ENCODE peak calls at places on chromosomes 13 and 19, in six cellular contexts. One of them, this sample, is unnamed.
A peak's percentile ranks its signal among the peaks of the same experiment; 100 is the strongest.

GRCh38 chr19:58044391-58044790 is 10.6 kb downstream of the ZSCAN1 start:
- DNase-seq in psoas muscle: no peak
- DNase-seq in heart left ventricle: no peak
- DNase-seq in CD8-positive, alpha-beta T cell: no peak
- DNase-seq in Peyer's patch: no peak
- DNase-seq in adrenal gland: no peak
- DNase-seq in this sample: no peak

GRCh38 chr13:50518791-50519201 is 324.7 kb downstream of the DLEU7 start:
- DNase-seq in psoas muscle: no peak
- DNase-seq in Peyer's patch: no peak
- DNase-seq in adrenal gland: no peak
- DNase-seq in heart left ventricle: no peak
- DNase-seq in CD8-positive, alpha-beta T cell: no peak
- DNase-seq in this sample: no peak

GRCh38 chr19:17532557-17532956 is 21.1 kb downstream of the PGLS start:
- DNase-seq in adrenal gland: no peak
- DNase-seq in heart left ventricle: no peak
- DNase-seq in CD8-positive, alpha-beta T cell: no peak
- DNase-seq in psoas muscle: no peak
- DNase-seq in Peyer's patch: no peak
- DNase-seq in this sample: no peak

GRCh38 chr13:103948477-103948876 is 882.3 kb upstream of the SLC10A2 start:
- DNase-seq in CD8-positive, alpha-beta T cell: no peak
- DNase-seq in psoas muscle: no peak
- DNase-seq in heart left ventricle: no peak
- DNase-seq in adrenal gland: no peak
- DNase-seq in Peyer's patch: no peak
- DNase-seq in this sample: no peak

GRCh38 chr13:105979586-105979985 is 555.9 kb downstream of the EFNB2 start:
- DNase-seq in heart left ventricle: no peak
- DNase-seq in adrenal gland: no peak
- DNase-seq in Peyer's patch: no peak
- DNase-seq in CD8-positive, alpha-beta T cell: no peak
- DNase-seq in psoas muscle: no peak
- DNase-seq in this sample: no peak

GRCh38 chr13:52047463-52047862 is 23.0 kb downstream of the UTP14C start:
- DNase-seq in Peyer's patch: no peak
- DNase-seq in adrenal gland: no peak
- DNase-seq in heart left ventricle: no peak
- DNase-seq in CD8-positive, alpha-beta T cell: no peak
- DNase-seq in psoas muscle: no peak
- DNase-seq in this sample: no peak

GRCh38 chr13:77831870-77832269 is 86.8 kb downstream of the EDNRB start:
- DNase-seq in CD8-positive, alpha-beta T cell: no peak
- DNase-seq in Peyer's patch: no peak
- DNase-seq in adrenal gland: no peak
- DNase-seq in heart left ventricle: no peak
- DNase-seq in psoas muscle: no peak
- DNase-seq in this sample: no peak

GRCh38 chr13:112892759-112893569 is 76.0 kb upstream of the MCF2L start:
- DNase-seq in CD8-positive, alpha-beta T cell: no peak
- DNase-seq in heart left ventricle: no peak
- DNase-seq in psoas muscle: no peak
- DNase-seq in adrenal gland: no peak
- DNase-seq in Peyer's patch: no peak
- DNase-seq in this sample: peak; percentile 55

GRCh38 chr19:36488118-36488815 is 1.1 kb downstream of the ZNF566 start:
- DNase-seq in psoas muscle: no peak
- DNase-seq in CD8-positive, alpha-beta T cell: no peak
- DNase-seq in Peyer's patch: no peak
- DNase-seq in heart left ventricle: no peak
- DNase-seq in adrenal gland: no peak
- DNase-seq in this sample: no peak

GRCh38 chr13:48094404-48094780 is 512 bp downstream of the MED4 start:
- DNase-seq in psoas muscle: no peak
- DNase-seq in heart left ventricle: no peak
- DNase-seq in Peyer's patch: no peak
- DNase-seq in CD8-positive, alpha-beta T cell: no peak
- DNase-seq in adrenal gland: no peak
- DNase-seq in this sample: no peak

GRCh38 chr19:52142001-52142595 is 2.4 kb upstream of the ZNF616 start:
- DNase-seq in Peyer's patch: no peak
- DNase-seq in psoas muscle: no peak
- DNase-seq in CD8-positive, alpha-beta T cell: no peak
- DNase-seq in adrenal gland: no peak
- DNase-seq in heart left ventricle: no peak
- DNase-seq in this sample: no peak

GRCh38 chr19:38837656-38838121 is 6.1 kb upstream of the ECH1 start:
- DNase-seq in adrenal gland: no peak
- DNase-seq in heart left ventricle: no peak
- DNase-seq in CD8-positive, alpha-beta T cell: no peak
- DNase-seq in psoas muscle: no peak
- DNase-seq in Peyer's patch: no peak
- DNase-seq in this sample: no peak

GRCh38 chr13:87678353-87678752 is 7.2 kb downstream of the SLITRK5 start:
- DNase-seq in psoas muscle: no peak
- DNase-seq in Peyer's patch: no peak
- DNase-seq in adrenal gland: no peak
- DNase-seq in CD8-positive, alpha-beta T cell: no peak
- DNase-seq in heart left ventricle: no peak
- DNase-seq in this sample: no peak

GRCh38 chr19:56119585-56119978 is 1.5 kb downstream of the ZNF787 start:
- DNase-seq in psoas muscle: peak; percentile 63
- DNase-seq in Peyer's patch: peak; percentile 73
- DNase-seq in heart left ventricle: no peak
- DNase-seq in adrenal gland: peak; percentile 85
- DNase-seq in CD8-positive, alpha-beta T cell: no peak
- DNase-seq in this sample: no peak

GRCh38 chr19:38376576-38376975 is 2.2 kb downstream of the PSMD8 start:
- DNase-seq in heart left ventricle: no peak
- DNase-seq in CD8-positive, alpha-beta T cell: no peak
- DNase-seq in psoas muscle: peak; percentile 34
- DNase-seq in Peyer's patch: no peak
- DNase-seq in adrenal gland: no peak
- DNase-seq in this sample: no peak

GRCh38 chr13:37198629-37199028 is 93.2 kb upstream of the CSNK1A1L start:
- DNase-seq in Peyer's patch: no peak
- DNase-seq in heart left ventricle: no peak
- DNase-seq in psoas muscle: no peak
- DNase-seq in CD8-positive, alpha-beta T cell: no peak
- DNase-seq in adrenal gland: no peak
- DNase-seq in this sample: no peak

GRCh38 chr13:25375727-25376358 is 4.1 kb downstream of the ATP8A2 start:
- DNase-seq in Peyer's patch: no peak
- DNase-seq in adrenal gland: peak; percentile 54
- DNase-seq in CD8-positive, alpha-beta T cell: peak; percentile 4
- DNase-seq in psoas muscle: no peak
- DNase-seq in heart left ventricle: no peak
- DNase-seq in this sample: no peak

GRCh38 chr13:110683203-110683883 is 22.6 kb downstream of the CARS2 start:
- DNase-seq in Peyer's patch: no peak
- DNase-seq in CD8-positive, alpha-beta T cell: no peak
- DNase-seq in heart left ventricle: no peak
- DNase-seq in psoas muscle: no peak
- DNase-seq in adrenal gland: peak; percentile 51
- DNase-seq in this sample: no peak

GRCh38 chr19:44865196-44865767 is 19.2 kb downstream of the NECTIN2 start:
- DNase-seq in CD8-positive, alpha-beta T cell: no peak
- DNase-seq in adrenal gland: no peak
- DNase-seq in psoas muscle: no peak
- DNase-seq in Peyer's patch: no peak
- DNase-seq in heart left ventricle: no peak
- DNase-seq in this sample: no peak

GRCh38 chr19:50494186-50495019 is 16.6 kb downstream of the JOSD2 start:
- DNase-seq in Peyer's patch: no peak
- DNase-seq in CD8-positive, alpha-beta T cell: no peak
- DNase-seq in heart left ventricle: peak; percentile 41
- DNase-seq in adrenal gland: no peak
- DNase-seq in psoas muscle: peak; percentile 16
- DNase-seq in this sample: peak; percentile 19

GRCh38 chr13:99992376-99992775 is 10.8 kb downstream of the ZIC2 start:
- DNase-seq in adrenal gland: no peak
- DNase-seq in CD8-positive, alpha-beta T cell: no peak
- DNase-seq in heart left ventricle: no peak
- DNase-seq in psoas muscle: no peak
- DNase-seq in Peyer's patch: no peak
- DNase-seq in this sample: no peak

GRCh38 chr19:6616011-6616410 is 25.1 kb upstream of the CD70 start:
- DNase-seq in CD8-positive, alpha-beta T cell: no peak
- DNase-seq in Peyer's patch: no peak
- DNase-seq in adrenal gland: no peak
- DNase-seq in psoas muscle: no peak
- DNase-seq in heart left ventricle: no peak
- DNase-seq in this sample: no peak

DNA sequence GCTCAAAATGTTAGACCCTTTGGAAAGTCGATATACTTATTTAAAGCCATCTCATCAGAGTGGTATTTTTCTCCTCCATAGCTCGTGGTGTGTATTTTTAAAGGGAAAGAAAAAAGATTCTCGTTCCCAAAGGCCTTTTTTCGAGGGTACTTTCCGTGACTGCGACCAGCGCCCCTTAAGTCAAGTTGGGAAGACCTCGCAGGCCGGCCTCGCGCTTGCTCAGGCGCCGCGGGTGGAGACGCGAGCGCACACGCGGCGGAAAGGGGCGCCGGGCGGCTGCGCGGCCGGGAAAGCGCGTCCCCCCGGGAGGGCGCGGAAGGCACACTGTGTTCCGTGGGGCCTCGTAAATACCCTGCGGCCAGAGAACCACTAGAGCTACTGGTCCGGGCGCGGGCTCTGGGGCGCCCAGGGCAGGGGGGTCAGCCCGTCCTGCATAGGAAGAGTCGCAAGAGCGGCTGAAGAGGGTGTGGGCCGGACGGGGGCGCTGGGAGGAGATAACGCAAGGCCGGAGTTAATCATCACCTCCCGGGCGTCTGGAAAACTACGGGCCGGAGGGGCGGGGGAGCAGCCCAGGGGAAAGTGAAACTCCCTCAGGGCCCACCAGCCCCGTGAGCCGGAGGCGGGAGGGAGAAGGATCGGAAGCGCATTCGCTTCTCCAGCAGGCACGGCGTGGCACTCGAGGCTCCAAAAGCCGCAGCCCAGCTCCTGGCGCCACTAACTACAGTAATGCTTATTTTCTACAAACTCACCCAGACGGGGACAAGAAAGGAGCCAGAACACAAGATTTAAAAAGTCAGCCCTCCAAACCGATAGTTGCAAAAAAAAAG is 1.2 kb upstream of the WBP4 start:
- DNase-seq in CD8-positive, alpha-beta T cell: peak; percentile 51
- DNase-seq in heart left ventricle: peak; percentile 94
- DNase-seq in adrenal gland: peak; percentile 94
- DNase-seq in psoas muscle: peak; percentile 94
- DNase-seq in Peyer's patch: peak; percentile 96
- DNase-seq in this sample: peak; percentile 88
- H3K4me1 ChIP-seq in CD8-positive, alpha-beta T cell: peaks cover 18% of the 10 kb centered on the region
- H3K4me1 ChIP-seq in heart left ventricle: peaks cover 73% of the 10 kb centered on the region
- H3K4me1 ChIP-seq in adrenal gland: peaks cover 52% of the 10 kb centered on the region
- H3K4me1 ChIP-seq in psoas muscle: peaks cover 67% of the 10 kb centered on the region
- H3K4me1 ChIP-seq in Peyer's patch: no peaks in the 10 kb centered on the region
- H3K4me1 ChIP-seq in this sample: peaks cover 53% of the 10 kb centered on the region

GRCh38 chr19:48386981-48387380 is 4.4 kb downstream of the KDELR1 start:
- DNase-seq in adrenal gland: no peak
- DNase-seq in Peyer's patch: no peak
- DNase-seq in CD8-positive, alpha-beta T cell: no peak
- DNase-seq in psoas muscle: no peak
- DNase-seq in heart left ventricle: no peak
- DNase-seq in this sample: no peak

GRCh38 chr19:48385461-48386087 is 5.8 kb downstream of the KDELR1 start:
- DNase-seq in Peyer's patch: no peak
- DNase-seq in psoas muscle: no peak
- DNase-seq in heart left ventricle: no peak
- DNase-seq in adrenal gland: no peak
- DNase-seq in CD8-positive, alpha-beta T cell: no peak
- DNase-seq in this sample: no peak

GRCh38 chr19:48378194-48378570 is 13.2 kb downstream of the KDELR1 start:
- DNase-seq in heart left ventricle: no peak
- DNase-seq in psoas muscle: no peak
- DNase-seq in CD8-positive, alpha-beta T cell: no peak
- DNase-seq in adrenal gland: no peak
- DNase-seq in Peyer's patch: no peak
- DNase-seq in this sample: no peak

GRCh38 chr19:48379058-48379457 is 12.3 kb downstream of the KDELR1 start:
- DNase-seq in adrenal gland: no peak
- DNase-seq in heart left ventricle: no peak
- DNase-seq in psoas muscle: no peak
- DNase-seq in CD8-positive, alpha-beta T cell: no peak
- DNase-seq in Peyer's patch: no peak
- DNase-seq in this sample: no peak

GRCh38 chr19:48381178-48381950 is 10.0 kb downstream of the KDELR1 start:
- DNase-seq in heart left ventricle: no peak
- DNase-seq in Peyer's patch: no peak
- DNase-seq in adrenal gland: no peak
- DNase-seq in CD8-positive, alpha-beta T cell: no peak
- DNase-seq in psoas muscle: no peak
- DNase-seq in this sample: no peak
- H3K4me1 ChIP-seq in heart left ventricle: no peaks in the 10 kb centered on the region
- H3K4me1 ChIP-seq in Peyer's patch: no peaks in the 10 kb centered on the region
- H3K4me1 ChIP-seq in adrenal gland: no peaks in the 10 kb centered on the region
- H3K4me1 ChIP-seq in CD8-positive, alpha-beta T cell: no peaks in the 10 kb centered on the region
- H3K4me1 ChIP-seq in psoas muscle: no peaks in the 10 kb centered on the region
- H3K4me1 ChIP-seq in this sample: no peaks in the 10 kb centered on the region

DNA sequence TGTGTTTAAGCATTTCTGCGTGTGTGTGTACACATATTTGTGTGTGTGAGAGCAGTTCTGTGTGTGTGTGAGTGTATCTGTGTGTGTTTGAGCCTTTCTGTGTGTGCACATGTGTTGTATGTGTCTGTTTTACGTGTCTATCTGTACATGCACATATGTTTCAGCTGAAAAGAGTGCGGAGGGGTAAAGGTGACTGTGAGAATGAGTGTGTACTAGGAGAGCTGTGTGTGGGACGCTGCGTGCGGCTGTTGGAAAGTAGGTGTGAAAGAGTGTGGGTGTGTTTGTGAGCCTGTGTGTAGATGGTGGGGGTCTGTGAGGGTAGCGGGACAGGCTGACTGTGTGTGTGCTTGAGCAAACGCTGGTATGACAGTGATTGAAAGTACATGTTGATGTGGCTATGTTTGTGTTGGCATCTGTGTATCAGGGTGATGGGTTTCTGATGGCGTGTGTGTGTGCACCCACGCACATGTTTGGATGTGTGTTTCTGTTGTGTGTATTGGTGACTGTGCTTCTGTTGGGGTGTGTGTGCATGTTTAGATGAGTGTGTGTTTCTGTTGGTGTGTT is 7.5 kb upstream of the TPM4 start:
- DNase-seq in Peyer's patch: peak; percentile 27
- DNase-seq in psoas muscle: no peak
- DNase-seq in heart left ventricle: no peak
- DNase-seq in adrenal gland: no peak
- DNase-seq in CD8-positive, alpha-beta T cell: no peak
- DNase-seq in this sample: no peak
- H3K4me1 ChIP-seq in Peyer's patch: peaks cover 16% of the 10 kb centered on the region
- H3K4me1 ChIP-seq in psoas muscle: no peaks in the 10 kb centered on the region
- H3K4me1 ChIP-seq in heart left ventricle: peaks cover 34% of the 10 kb centered on the region
- H3K4me1 ChIP-seq in adrenal gland: peaks cover 4% of the 10 kb centered on the region
- H3K4me1 ChIP-seq in CD8-positive, alpha-beta T cell: peaks cover 48% of the 10 kb centered on the region
- H3K4me1 ChIP-seq in this sample: no peaks in the 10 kb centered on the region

DNA sequence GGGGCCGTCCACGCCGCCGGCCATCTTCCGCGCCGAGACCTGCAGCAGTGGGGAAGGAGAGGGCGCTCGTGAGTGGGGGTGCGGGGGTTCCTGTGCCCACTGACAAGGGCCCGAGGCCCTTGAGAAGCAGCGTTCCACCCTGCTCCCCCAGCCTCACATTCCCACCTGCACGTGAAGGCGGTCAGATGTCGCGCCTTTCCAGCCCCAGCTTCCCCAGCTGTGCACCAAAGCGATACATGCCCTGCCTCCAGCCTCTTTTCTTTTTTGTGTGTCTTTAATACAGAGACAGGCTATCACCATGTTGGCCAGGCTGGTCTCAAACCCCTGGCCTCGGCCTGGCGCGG is 11.5 kb downstream of the ZBTB7A start:
- DNase-seq in Peyer's patch: no peak
- DNase-seq in heart left ventricle: no peak
- DNase-seq in psoas muscle: no peak
- DNase-seq in adrenal gland: no peak
- DNase-seq in CD8-positive, alpha-beta T cell: no peak
- DNase-seq in this sample: no peak
- H3K4me1 ChIP-seq in Peyer's patch: peaks cover 29% of the 10 kb centered on the region
- H3K4me1 ChIP-seq in heart left ventricle: peaks cover 58% of the 10 kb centered on the region
- H3K4me1 ChIP-seq in psoas muscle: peaks cover 42% of the 10 kb centered on the region
- H3K4me1 ChIP-seq in adrenal gland: peaks cover 51% of the 10 kb centered on the region
- H3K4me1 ChIP-seq in CD8-positive, alpha-beta T cell: peaks cover 41% of the 10 kb centered on the region
- H3K4me1 ChIP-seq in this sample: peaks cover 27% of the 10 kb centered on the region